ENCODE peak calls at places on chromosome 14, in eight cellular contexts. P, O, T, F, U, J, Q and N are unnamed samples.

GRCh38 chr14:55097894-55098560 is 31.0 kb upstream of the LGALS3 start:
- DNase-seq in F (no peak), U (no peak), P (no peak), Q (no peak), O (no peak), T (peak), J (no peak), N (no peak)

GRCh38 chr14:50714452-50715073 is 46.5 kb upstream of the SAV1 start:
- DNase-seq in F (no peak), U (no peak), P (no peak), O (peak), J (no peak), Q (no peak), T (no peak), N (peak)

GRCh38 chr14:53847881-53848280 is 108.7 kb downstream of the BMP4 start:
- DNase-seq in Q (no peak), J (no peak), T (no peak), P (no peak), U (no peak), O (no peak), F (no peak), N (no peak)

GRCh38 chr14:23125006-23125405 is 6.0 kb upstream of the CEBPE start:
- DNase-seq in Q (no peak), F (no peak), T (no peak), P (no peak), U (no peak), J (no peak), O (no peak), N (no peak)

GRCh38 chr14:53520529-53520928 is 367.4 kb upstream of the DDHD1 start:
- DNase-seq in P (no peak), F (no peak), J (no peak), O (no peak), T (no peak), Q (no peak), U (no peak), N (no peak)

GRCh38 chr14:49586673-49587460 is 687 bp upstream of the RPS29 start:
- DNase-seq in Q (peak), P (peak), F (peak), T (no peak), U (peak), J (peak), O (peak), N (peak)

GRCh38 chr14:75454963-75455546 is 27.2 kb downstream of the JDP2 start:
- DNase-seq in U (no peak), P (peak), F (no peak), J (peak), Q (no peak), T (peak), O (peak), N (peak)

GRCh38 chr14:52834440-52834842 is 43.0 kb upstream of the GNPNAT1 start:
- DNase-seq in P (no peak), T (no peak), O (peak), U (no peak), F (no peak), J (no peak), Q (no peak), N (no peak)

GRCh38 chr14:97276573-97276972 is 479.4 kb downstream of the VRK1 start:
- DNase-seq in O (no peak), T (no peak), P (no peak), F (no peak), Q (no peak), U (no peak), J (no peak), N (no peak)

GRCh38 chr14:80202888-80203562 is 8.3 kb downstream of the DIO2 start:
- DNase-seq in T (no peak), Q (no peak), J (no peak), F (no peak), P (peak), U (no peak), O (no peak), N (peak)

GRCh38 chr14:37968664-37969225 is 239.0 kb upstream of the SSTR1 start:
- DNase-seq in F (no peak), P (no peak), J (no peak), T (no peak), U (no peak), Q (no peak), O (no peak), N (no peak)

GRCh38 chr14:59638885-59639284 is 62.3 kb upstream of the CCDC175 start:
- DNase-seq in J (no peak), T (no peak), F (no peak), P (no peak), Q (no peak), U (no peak), O (no peak), N (no peak)